ENCODE peak calls at places on chromosomes 5 and 9, in four cellular contexts. One of them, this sample, is unnamed.

GRCh38 chr5:66560371-66560770 is 35.8 kb upstream of the MAST4 start:
- DNase-seq in MM.1S: no peak
- DNase-seq in hepatocyte: no peak
- DNase-seq in GM12878: no peak
- DNase-seq in this sample: no peak

GRCh38 chr5:133947431-133947841 is 21.0 kb downstream of the C5orf15 start:
- DNase-seq in GM12878: no peak
- DNase-seq in MM.1S: no peak
- DNase-seq in hepatocyte: no peak
- DNase-seq in this sample: no peak

GRCh38 chr5:137310051-137310730 is 188.9 kb downstream of the SPOCK1 start:
- DNase-seq in MM.1S: no peak
- DNase-seq in GM12878: no peak
- DNase-seq in hepatocyte: peak; percentile 19
- DNase-seq in this sample: no peak

GRCh38 chr9:87668722-87669121 is 57.2 kb upstream of the CTSL start:
- DNase-seq in hepatocyte: no peak
- DNase-seq in GM12878: no peak
- DNase-seq in MM.1S: no peak
- DNase-seq in this sample: no peak

GRCh38 chr9:134571946-134572914 is 69.4 kb upstream of the COL5A1 start:
- DNase-seq in GM12878: no peak
- DNase-seq in hepatocyte: no peak
- DNase-seq in MM.1S: no peak
- DNase-seq in this sample: peak; percentile 9

GRCh38 chr5:154761062-154761740 is 6.0 kb downstream of the LARP1 start:
- DNase-seq in MM.1S: peak; percentile 50
- DNase-seq in GM12878: no peak
- DNase-seq in hepatocyte: no peak
- DNase-seq in this sample: no peak

GRCh38 chr9:74025402-74025894 is 471.7 kb upstream of the RORB start:
- DNase-seq in hepatocyte: peak; percentile 39
- DNase-seq in MM.1S: no peak
- DNase-seq in GM12878: no peak
- DNase-seq in this sample: no peak

GRCh38 chr9:14313378-14313940 is 482 bp downstream of the NFIB start:
- DNase-seq in GM12878: no peak
- DNase-seq in MM.1S: no peak
- DNase-seq in hepatocyte: peak; percentile 41
- DNase-seq in this sample: no peak

GRCh38 chr9:68704804-68705635 is at the start of gene PIP5K1B:
- DNase-seq in MM.1S: peak; percentile 91
- DNase-seq in GM12878: no peak
- DNase-seq in hepatocyte: peak; percentile 89
- DNase-seq in this sample: no peak

GRCh38 chr5:78496373-78496772 is 136.0 kb downstream of the SCAMP1 start:
- DNase-seq in MM.1S: no peak
- DNase-seq in GM12878: no peak
- DNase-seq in hepatocyte: peak; percentile 30
- DNase-seq in this sample: no peak

GRCh38 chr9:4700093-4700492 is 20.7 kb downstream of the CDC37L1 start:
- DNase-seq in hepatocyte: no peak
- DNase-seq in GM12878: no peak
- DNase-seq in MM.1S: no peak
- DNase-seq in this sample: no peak

GRCh38 chr5:171121638-171122037 is 187.4 kb upstream of the TLX3 start:
- DNase-seq in hepatocyte: no peak
- DNase-seq in GM12878: no peak
- DNase-seq in MM.1S: no peak
- DNase-seq in this sample: no peak

GRCh38 chr9:14180077-14180941 is 133.6 kb downstream of the NFIB start:
- DNase-seq in GM12878: no peak
- DNase-seq in hepatocyte: no peak
- DNase-seq in MM.1S: no peak
- DNase-seq in this sample: no peak

GRCh38 chr9:13758876-13759275 is 479.4 kb upstream of the MPDZ start:
- DNase-seq in hepatocyte: no peak
- DNase-seq in GM12878: no peak
- DNase-seq in MM.1S: no peak
- DNase-seq in this sample: no peak

GRCh38 chr9:12712532-12712931 is 19.3 kb downstream of the TYRP1 start:
- DNase-seq in MM.1S: no peak
- DNase-seq in hepatocyte: no peak
- DNase-seq in GM12878: no peak
- DNase-seq in this sample: no peak

GRCh38 chr9:32584784-32585183 is 11.8 kb upstream of the NDUFB6 start:
- DNase-seq in GM12878: no peak
- DNase-seq in MM.1S: no peak
- DNase-seq in hepatocyte: no peak
- DNase-seq in this sample: no peak

GRCh38 chr5:178580556-178580955 is 9.6 kb downstream of the COL23A1 start:
- DNase-seq in MM.1S: no peak
- DNase-seq in GM12878: no peak
- DNase-seq in hepatocyte: no peak
- DNase-seq in this sample: no peak

GRCh38 chr9:88953401-88954029 is 37.8 kb upstream of the S1PR3 start:
- DNase-seq in MM.1S: no peak
- DNase-seq in GM12878: no peak
- DNase-seq in hepatocyte: no peak
- DNase-seq in this sample: no peak

GRCh38 chr9:127418037-127418471 is 6.1 kb upstream of the ZNF79 start:
- DNase-seq in MM.1S: no peak
- DNase-seq in hepatocyte: no peak
- DNase-seq in GM12878: no peak
- DNase-seq in this sample: peak; percentile 50

GRCh38 chr9:13841801-13842462 is 472.0 kb downstream of the NFIB start:
- DNase-seq in hepatocyte: peak; percentile 23
- DNase-seq in GM12878: no peak
- DNase-seq in MM.1S: no peak
- DNase-seq in this sample: no peak

GRCh38 chr5:150607991-150608390 is 32.5 kb upstream of the SYNPO start:
- DNase-seq in MM.1S: no peak
- DNase-seq in hepatocyte: no peak
- DNase-seq in GM12878: no peak
- DNase-seq in this sample: no peak

GRCh38 chr5:132498152-132498551 is 7.6 kb upstream of the IRF1 start:
- DNase-seq in hepatocyte: peak; percentile 38
- DNase-seq in MM.1S: peak; percentile 19
- DNase-seq in GM12878: no peak
- DNase-seq in this sample: no peak

GRCh38 chr5:174424219-174425053 is 299.9 kb upstream of the MSX2 start:
- DNase-seq in MM.1S: no peak
- DNase-seq in hepatocyte: no peak
- DNase-seq in GM12878: no peak
- DNase-seq in this sample: no peak

GRCh38 chr5:52708463-52708862 is 79.3 kb upstream of the ITGA1 start:
- DNase-seq in hepatocyte: no peak
- DNase-seq in MM.1S: no peak
- DNase-seq in GM12878: no peak
- DNase-seq in this sample: no peak

GRCh38 chr9:21549251-21549765 is 67.2 kb upstream of the IFNE start:
- DNase-seq in GM12878: no peak
- DNase-seq in hepatocyte: no peak
- DNase-seq in MM.1S: no peak
- DNase-seq in this sample: no peak

GRCh38 chr5:3325206-3325605 is 270.4 kb upstream of the IRX1 start:
- DNase-seq in hepatocyte: peak; percentile 28
- DNase-seq in GM12878: no peak
- DNase-seq in MM.1S: no peak
- DNase-seq in this sample: no peak

GRCh38 chr5:42570946-42571625 is 147.8 kb downstream of the GHR start:
- DNase-seq in hepatocyte: no peak
- DNase-seq in GM12878: no peak
- DNase-seq in MM.1S: no peak
- DNase-seq in this sample: no peak

GRCh38 chr9:112072721-112073553 is 102.2 kb downstream of the SUSD1 start:
- DNase-seq in hepatocyte: no peak
- DNase-seq in MM.1S: no peak
- DNase-seq in GM12878: no peak
- DNase-seq in this sample: no peak

GRCh38 chr5:126516133-126516532 is 78.9 kb downstream of the ALDH7A1 start:
- DNase-seq in GM12878: no peak
- DNase-seq in hepatocyte: peak; percentile 38
- DNase-seq in MM.1S: no peak
- DNase-seq in this sample: no peak

GRCh38 chr5:172871982-172872381 is 37.9 kb downstream of the ERGIC1 start:
- DNase-seq in GM12878: no peak
- DNase-seq in MM.1S: no peak
- DNase-seq in hepatocyte: no peak
- DNase-seq in this sample: no peak

GRCh38 chr5:179191506-179192184 is 131.5 kb downstream of the ZNF354C start:
- DNase-seq in GM12878: no peak
- DNase-seq in hepatocyte: no peak
- DNase-seq in MM.1S: no peak
- DNase-seq in this sample: no peak

DNA sequence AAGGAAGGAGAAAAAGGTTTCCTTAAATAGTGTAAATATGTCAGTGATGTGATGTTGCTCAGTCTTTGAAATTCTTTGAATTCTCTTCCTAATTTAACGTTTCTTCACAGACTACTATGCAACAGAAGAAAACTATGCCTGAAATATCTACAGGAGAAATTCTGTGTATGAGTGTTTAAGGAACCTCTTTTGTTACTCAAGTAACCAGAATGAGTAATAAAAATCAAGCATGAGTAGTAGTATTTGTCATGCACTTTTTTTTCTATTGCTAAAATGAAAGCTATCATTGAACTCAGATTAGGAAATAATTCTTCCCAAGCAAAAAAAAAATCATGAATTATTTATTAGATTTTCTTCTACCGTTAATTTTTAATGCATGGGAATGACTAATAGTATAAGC is 20.3 kb upstream of the THG1L start:
- DNase-seq in MM.1S: no peak
- DNase-seq in GM12878: no peak
- DNase-seq in hepatocyte: no peak
- DNase-seq in this sample: no peak
- H3K4me2 ChIP-seq in MM.1S: no peak overlapping the region
- H3K4me2 ChIP-seq in GM12878: no peak overlapping the region
- H3K4me2 ChIP-seq in hepatocyte: no peak overlapping the region
- H3K4me2 ChIP-seq in this sample: no peak overlapping the region

GRCh38 chr9:107390319-107390718 is 99.2 kb downstream of the KLF4 start:
- DNase-seq in MM.1S: no peak
- DNase-seq in hepatocyte: no peak
- DNase-seq in GM12878: no peak
- DNase-seq in this sample: no peak
- H3K4me2 ChIP-seq in MM.1S: no peak overlapping the region
- H3K4me2 ChIP-seq in hepatocyte: peak overlapping the region; percentile 19
- H3K4me2 ChIP-seq in GM12878: no peak overlapping the region
- H3K4me2 ChIP-seq in this sample: no peak overlapping the region

DNA sequence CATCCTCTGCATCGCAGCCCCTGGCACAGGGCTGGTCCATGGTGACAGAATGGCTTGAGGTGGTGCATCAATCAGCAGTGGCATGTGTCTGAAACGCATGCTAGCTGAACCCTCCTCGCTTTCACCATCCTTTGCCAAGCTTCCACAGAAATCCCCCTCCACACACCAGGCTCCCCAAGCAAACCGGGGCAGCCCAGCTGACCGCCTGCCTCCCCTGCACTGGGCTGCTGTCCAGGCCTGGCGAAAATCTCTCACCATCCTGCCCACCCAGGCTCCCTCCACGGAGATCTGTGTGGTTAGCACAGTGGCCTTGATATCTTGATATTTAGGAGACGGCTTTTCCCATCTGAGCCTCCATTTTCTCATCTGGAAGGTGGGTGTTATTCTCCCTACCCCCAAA is 905 bp upstream of the HRH2 start:
- DNase-seq in hepatocyte: no peak
- DNase-seq in GM12878: no peak
- DNase-seq in MM.1S: no peak
- DNase-seq in this sample: no peak
- H3K4me2 ChIP-seq in hepatocyte: peak overlapping the region; percentile 98
- H3K4me2 ChIP-seq in GM12878: no peak overlapping the region
- H3K4me2 ChIP-seq in MM.1S: peak overlapping the region; percentile 83
- H3K4me2 ChIP-seq in this sample: no peak overlapping the region

DNA sequence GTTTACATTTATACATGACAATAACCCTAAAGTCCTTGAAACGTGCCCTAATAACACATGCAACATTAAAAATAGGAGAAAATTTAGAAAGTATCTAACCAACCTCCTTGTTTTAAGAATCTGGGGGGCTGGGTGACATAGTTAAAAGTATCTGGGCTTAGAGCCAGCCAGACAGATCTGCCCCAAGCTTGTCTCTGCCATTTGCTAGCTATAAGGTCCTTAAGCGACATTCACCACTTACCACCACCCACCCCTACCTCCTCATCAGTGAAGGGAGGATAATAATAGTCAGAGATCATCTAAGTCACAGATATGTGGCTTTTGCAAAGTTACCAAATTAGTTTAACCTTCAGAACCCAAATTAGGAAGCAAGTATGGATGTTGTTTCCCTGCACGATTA is 33.8 kb upstream of the CAST start:
- DNase-seq in GM12878: no peak
- DNase-seq in MM.1S: no peak
- DNase-seq in hepatocyte: no peak
- DNase-seq in this sample: no peak
- H3K4me2 ChIP-seq in GM12878: no peak overlapping the region
- H3K4me2 ChIP-seq in MM.1S: peak overlapping the region; percentile 36
- H3K4me2 ChIP-seq in hepatocyte: no peak overlapping the region
- H3K4me2 ChIP-seq in this sample: no peak overlapping the region

GRCh38 chr9:113520109-113520642 is 56.6 kb downstream of the RGS3 start:
- DNase-seq in GM12878: peak; percentile 82
- DNase-seq in MM.1S: no peak
- DNase-seq in hepatocyte: peak; percentile 52
- DNase-seq in this sample: peak; percentile 42
- H3K4me2 ChIP-seq in GM12878: peak overlapping the region; percentile 100
- H3K4me2 ChIP-seq in MM.1S: no peak overlapping the region
- H3K4me2 ChIP-seq in hepatocyte: peak overlapping the region; percentile 54
- H3K4me2 ChIP-seq in this sample: peak overlapping the region; percentile 31